ENCODE peak calls at places on chromosomes 2 and 18, in five cellular contexts. One of them, this sample, is unnamed.

GRCh38 chr2:26273501-26273900 is 28.8 kb downstream of the HADHB start:
- DNase-seq in aorta: no peak
- DNase-seq in mucosa of descending colon: no peak
- DNase-seq in right lobe of liver: no peak
- DNase-seq in effector memory CD4-positive, alpha-beta T cell: no peak
- DNase-seq in this sample: no peak

GRCh38 chr2:212548459-212548815 is 9.8 kb upstream of the ERBB4 start:
- DNase-seq in mucosa of descending colon: no peak
- DNase-seq in aorta: no peak
- DNase-seq in right lobe of liver: no peak
- DNase-seq in effector memory CD4-positive, alpha-beta T cell: no peak
- DNase-seq in this sample: no peak

GRCh38 chr2:168355779-168356178 is 100.3 kb upstream of the CERS6 start:
- DNase-seq in aorta: no peak
- DNase-seq in effector memory CD4-positive, alpha-beta T cell: no peak
- DNase-seq in right lobe of liver: no peak
- DNase-seq in mucosa of descending colon: no peak
- DNase-seq in this sample: no peak

GRCh38 chr2:84421197-84421596 is 37.9 kb downstream of the SUCLG1 start:
- DNase-seq in mucosa of descending colon: no peak
- DNase-seq in right lobe of liver: no peak
- DNase-seq in aorta: no peak
- DNase-seq in effector memory CD4-positive, alpha-beta T cell: no peak
- DNase-seq in this sample: no peak

GRCh38 chr2:79320871-79321270 is 161.3 kb upstream of the REG3A start:
- DNase-seq in right lobe of liver: no peak
- DNase-seq in aorta: no peak
- DNase-seq in effector memory CD4-positive, alpha-beta T cell: no peak
- DNase-seq in mucosa of descending colon: no peak
- DNase-seq in this sample: no peak

GRCh38 chr2:200297100-200297499 is 9.4 kb upstream of the SPATS2L start:
- DNase-seq in effector memory CD4-positive, alpha-beta T cell: no peak
- DNase-seq in right lobe of liver: no peak
- DNase-seq in aorta: no peak
- DNase-seq in mucosa of descending colon: no peak
- DNase-seq in this sample: no peak

GRCh38 chr18:77084757-77085035 is 47.9 kb downstream of the MBP start:
- DNase-seq in right lobe of liver: no peak
- DNase-seq in aorta: no peak
- DNase-seq in mucosa of descending colon: no peak
- DNase-seq in effector memory CD4-positive, alpha-beta T cell: no peak
- DNase-seq in this sample: no peak

GRCh38 chr2:133377021-133377481 is 191.2 kb downstream of the NCKAP5 start:
- DNase-seq in right lobe of liver: no peak
- DNase-seq in effector memory CD4-positive, alpha-beta T cell: no peak
- DNase-seq in aorta: no peak
- DNase-seq in mucosa of descending colon: no peak
- DNase-seq in this sample: no peak

GRCh38 chr2:137202310-137202709 is 437.0 kb downstream of the THSD7B start:
- DNase-seq in mucosa of descending colon: no peak
- DNase-seq in right lobe of liver: no peak
- DNase-seq in aorta: no peak
- DNase-seq in effector memory CD4-positive, alpha-beta T cell: no peak
- DNase-seq in this sample: no peak

GRCh38 chr2:217929757-217930707 is 72.8 kb downstream of the TNS1 start:
- DNase-seq in right lobe of liver: peak; percentile 94
- DNase-seq in aorta: no peak
- DNase-seq in mucosa of descending colon: no peak
- DNase-seq in effector memory CD4-positive, alpha-beta T cell: no peak
- DNase-seq in this sample: no peak

GRCh38 chr18:669077-669476 is 11.6 kb downstream of the TYMS start:
- DNase-seq in right lobe of liver: no peak
- DNase-seq in mucosa of descending colon: no peak
- DNase-seq in effector memory CD4-positive, alpha-beta T cell: no peak
- DNase-seq in aorta: no peak
- DNase-seq in this sample: no peak

GRCh38 chr2:188410504-188411235 is 119.0 kb downstream of the GULP1 start:
- DNase-seq in aorta: no peak
- DNase-seq in right lobe of liver: no peak
- DNase-seq in mucosa of descending colon: no peak
- DNase-seq in effector memory CD4-positive, alpha-beta T cell: no peak
- DNase-seq in this sample: no peak

GRCh38 chr2:27771202-27771547 is 344 bp upstream of the MRPL33 start:
- DNase-seq in effector memory CD4-positive, alpha-beta T cell: no peak
- DNase-seq in aorta: no peak
- DNase-seq in mucosa of descending colon: no peak
- DNase-seq in right lobe of liver: no peak
- DNase-seq in this sample: no peak

GRCh38 chr18:11323359-11323819 is 174.0 kb upstream of the PIEZO2 start:
- DNase-seq in aorta: no peak
- DNase-seq in mucosa of descending colon: no peak
- DNase-seq in right lobe of liver: no peak
- DNase-seq in effector memory CD4-positive, alpha-beta T cell: no peak
- DNase-seq in this sample: no peak

GRCh38 chr18:41326311-41326710 is 628.7 kb upstream of the PIK3C3 start:
- DNase-seq in aorta: no peak
- DNase-seq in mucosa of descending colon: no peak
- DNase-seq in effector memory CD4-positive, alpha-beta T cell: no peak
- DNase-seq in right lobe of liver: no peak
- DNase-seq in this sample: no peak

GRCh38 chr2:234355052-234355720 is 141.7 kb downstream of the ARL4C start:
- DNase-seq in effector memory CD4-positive, alpha-beta T cell: no peak
- DNase-seq in mucosa of descending colon: no peak
- DNase-seq in right lobe of liver: no peak
- DNase-seq in aorta: no peak
- DNase-seq in this sample: no peak

GRCh38 chr2:227308784-227309183 is 16.3 kb upstream of the MFF start:
- DNase-seq in aorta: no peak
- DNase-seq in right lobe of liver: no peak
- DNase-seq in effector memory CD4-positive, alpha-beta T cell: no peak
- DNase-seq in mucosa of descending colon: no peak
- DNase-seq in this sample: no peak

GRCh38 chr2:227310756-227311110 is 14.3 kb upstream of the MFF start:
- DNase-seq in effector memory CD4-positive, alpha-beta T cell: no peak
- DNase-seq in aorta: no peak
- DNase-seq in right lobe of liver: no peak
- DNase-seq in mucosa of descending colon: no peak
- DNase-seq in this sample: no peak

GRCh38 chr2:227312579-227312978 is 12.5 kb upstream of the MFF start:
- DNase-seq in effector memory CD4-positive, alpha-beta T cell: no peak
- DNase-seq in mucosa of descending colon: no peak
- DNase-seq in aorta: no peak
- DNase-seq in right lobe of liver: no peak
- DNase-seq in this sample: no peak

GRCh38 chr2:227313310-227313709 is 11.7 kb upstream of the MFF start:
- DNase-seq in effector memory CD4-positive, alpha-beta T cell: no peak
- DNase-seq in aorta: no peak
- DNase-seq in mucosa of descending colon: no peak
- DNase-seq in right lobe of liver: no peak
- DNase-seq in this sample: no peak

GRCh38 chr2:227311861-227312506 is 13.1 kb upstream of the MFF start:
- DNase-seq in aorta: no peak
- DNase-seq in effector memory CD4-positive, alpha-beta T cell: no peak
- DNase-seq in right lobe of liver: no peak
- DNase-seq in mucosa of descending colon: no peak
- DNase-seq in this sample: no peak
- H3K4me3 ChIP-seq in aorta: no peak overlapping the region
- H3K4me3 ChIP-seq in effector memory CD4-positive, alpha-beta T cell: no peak overlapping the region
- H3K4me3 ChIP-seq in right lobe of liver: no peak overlapping the region
- H3K4me3 ChIP-seq in mucosa of descending colon: no peak overlapping the region
- H3K4me3 ChIP-seq in this sample: no peak overlapping the region

DNA sequence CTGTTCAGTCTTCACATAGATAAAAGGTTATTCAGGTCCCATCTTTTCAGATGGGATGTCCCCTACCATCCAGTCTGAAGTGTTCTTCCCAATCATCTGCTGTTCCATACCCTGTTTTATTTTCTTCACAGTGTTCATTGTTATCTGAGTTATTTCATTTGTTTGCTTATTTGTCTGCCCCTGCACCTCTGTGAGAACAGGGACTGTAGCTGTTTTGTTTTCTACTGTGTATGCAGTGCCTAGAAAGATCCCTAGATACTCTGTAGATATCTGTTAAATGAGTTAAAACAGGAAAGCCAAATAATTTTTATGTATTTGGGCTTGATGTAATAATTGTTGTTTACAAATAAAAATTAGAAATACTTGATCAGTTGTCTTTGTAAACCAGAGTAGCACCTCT is 34.2 kb downstream of the SMAD4 start:
- DNase-seq in right lobe of liver: no peak
- DNase-seq in mucosa of descending colon: no peak
- DNase-seq in aorta: no peak
- DNase-seq in effector memory CD4-positive, alpha-beta T cell: no peak
- DNase-seq in this sample: no peak
- H3K36me3 ChIP-seq in right lobe of liver: peaks cover 62% of the 10 kb centered on the region
- H3K36me3 ChIP-seq in mucosa of descending colon: no peaks in the 10 kb centered on the region
- H3K36me3 ChIP-seq in aorta: peaks cover 2% of the 10 kb centered on the region
- H3K36me3 ChIP-seq in effector memory CD4-positive, alpha-beta T cell: peaks cover 38% of the 10 kb centered on the region
- H3K36me3 ChIP-seq in this sample: peaks cover 45% of the 10 kb centered on the region

GRCh38 chr2:240095556-240096523 is 40.3 kb downstream of the COPS9 start:
- DNase-seq in effector memory CD4-positive, alpha-beta T cell: no peak
- DNase-seq in aorta: no peak
- DNase-seq in mucosa of descending colon: no peak
- DNase-seq in right lobe of liver: no peak
- DNase-seq in this sample: no peak
- H3K4me3 ChIP-seq in effector memory CD4-positive, alpha-beta T cell: no peak overlapping the region
- H3K4me3 ChIP-seq in aorta: no peak overlapping the region
- H3K4me3 ChIP-seq in mucosa of descending colon: no peak overlapping the region
- H3K4me3 ChIP-seq in right lobe of liver: no peak overlapping the region
- H3K4me3 ChIP-seq in this sample: no peak overlapping the region

DNA sequence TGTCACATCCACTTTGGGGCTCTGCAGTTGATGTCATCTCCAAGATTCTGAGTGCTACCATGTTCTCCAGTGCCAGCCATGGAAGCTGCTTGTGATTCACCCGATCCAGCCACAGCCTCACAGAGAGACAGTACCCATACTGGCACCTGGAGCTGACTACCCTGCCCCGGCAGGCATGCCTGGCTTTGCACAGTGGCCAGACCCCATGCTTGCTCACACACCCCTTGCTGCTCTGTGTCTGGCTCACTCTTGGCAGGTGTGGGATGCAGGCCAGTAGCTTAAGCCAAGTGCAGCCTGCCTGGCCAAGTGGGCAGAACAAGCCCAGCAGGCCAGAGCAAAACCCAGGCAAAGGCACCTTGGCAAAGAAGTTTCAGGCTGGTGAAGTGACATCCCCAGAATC is 828.4 kb upstream of the VRK2 start:
- DNase-seq in mucosa of descending colon: no peak
- DNase-seq in right lobe of liver: no peak
- DNase-seq in effector memory CD4-positive, alpha-beta T cell: no peak
- DNase-seq in aorta: no peak
- DNase-seq in this sample: no peak
- H3K36me3 ChIP-seq in mucosa of descending colon: no peaks in the 10 kb centered on the region
- H3K36me3 ChIP-seq in right lobe of liver: no peaks in the 10 kb centered on the region
- H3K36me3 ChIP-seq in effector memory CD4-positive, alpha-beta T cell: no peaks in the 10 kb centered on the region
- H3K36me3 ChIP-seq in aorta: no peaks in the 10 kb centered on the region
- H3K36me3 ChIP-seq in this sample: no peaks in the 10 kb centered on the region

DNA sequence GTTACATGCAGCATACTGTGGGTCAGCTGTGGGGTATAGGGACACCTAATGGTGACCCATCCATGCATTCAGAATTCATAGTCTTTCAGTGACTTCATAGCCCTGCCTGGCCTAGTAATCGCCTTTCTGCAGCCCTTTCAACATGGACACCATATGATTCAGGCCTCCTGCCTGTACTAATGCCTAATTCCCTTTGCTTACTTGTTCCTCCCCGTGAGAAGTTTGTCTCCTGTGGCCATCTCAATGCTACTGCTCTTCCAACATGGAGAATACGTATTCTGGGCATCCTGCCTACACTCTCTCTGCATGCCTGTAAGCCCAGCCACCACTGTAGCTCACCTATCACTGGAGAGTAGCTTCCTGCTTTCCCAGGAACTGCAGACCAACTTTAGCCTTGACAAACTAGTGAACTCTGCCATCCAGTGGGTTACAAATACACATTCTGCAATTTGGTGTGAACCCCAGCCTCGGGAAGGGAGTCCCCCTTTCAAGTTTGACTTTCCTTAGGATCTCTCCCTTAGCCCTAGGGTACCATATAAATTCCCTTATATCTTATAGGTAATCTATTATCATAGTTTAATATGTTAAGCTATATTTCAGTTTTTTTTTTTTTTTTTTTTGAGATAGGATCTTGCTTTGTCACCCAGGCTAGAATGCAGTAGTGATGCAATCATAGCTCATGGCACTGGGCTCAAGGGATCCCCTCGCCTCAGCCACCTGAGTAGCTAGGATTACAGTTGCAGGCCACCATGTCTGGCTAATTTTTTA is 22.3 kb downstream of the M1AP start:
- DNase-seq in effector memory CD4-positive, alpha-beta T cell: no peak
- DNase-seq in mucosa of descending colon: no peak
- DNase-seq in aorta: no peak
- DNase-seq in right lobe of liver: no peak
- DNase-seq in this sample: no peak
- H3K4me3 ChIP-seq in effector memory CD4-positive, alpha-beta T cell: no peak overlapping the region
- H3K4me3 ChIP-seq in mucosa of descending colon: no peak overlapping the region
- H3K4me3 ChIP-seq in aorta: no peak overlapping the region
- H3K4me3 ChIP-seq in right lobe of liver: no peak overlapping the region
- H3K4me3 ChIP-seq in this sample: no peak overlapping the region

DNA sequence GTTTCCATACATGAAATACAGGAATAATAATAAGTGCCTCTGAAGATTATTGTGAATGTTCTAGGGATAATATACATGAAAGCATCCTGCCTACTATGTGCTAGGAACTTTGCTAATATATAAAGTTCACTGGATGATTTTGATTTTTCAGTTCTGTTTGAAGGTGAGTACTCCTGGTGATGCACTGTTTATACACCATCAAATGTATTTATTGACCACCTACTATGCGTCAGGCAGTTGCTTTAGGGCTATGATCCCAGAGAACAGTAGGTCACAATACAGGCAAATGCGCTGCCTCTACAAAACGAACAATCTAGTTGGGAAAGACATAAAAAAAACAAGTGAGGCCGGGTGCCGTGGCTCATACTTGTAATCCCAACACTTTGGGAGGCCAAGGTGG is 10.7 kb downstream of the TXNDC9 start:
- DNase-seq in effector memory CD4-positive, alpha-beta T cell: no peak
- DNase-seq in aorta: no peak
- DNase-seq in right lobe of liver: no peak
- DNase-seq in mucosa of descending colon: no peak
- DNase-seq in this sample: no peak
- H3K36me3 ChIP-seq in effector memory CD4-positive, alpha-beta T cell: peaks cover 69% of the 10 kb centered on the region
- H3K36me3 ChIP-seq in aorta: peaks cover 6% of the 10 kb centered on the region
- H3K36me3 ChIP-seq in right lobe of liver: peaks cover 83% of the 10 kb centered on the region
- H3K36me3 ChIP-seq in mucosa of descending colon: peaks cover 10% of the 10 kb centered on the region
- H3K36me3 ChIP-seq in this sample: peaks cover 30% of the 10 kb centered on the region

GRCh38 chr2:6052577-6052976 is 360.4 kb downstream of the SOX11 start:
- DNase-seq in effector memory CD4-positive, alpha-beta T cell: no peak
- DNase-seq in aorta: no peak
- DNase-seq in mucosa of descending colon: no peak
- DNase-seq in right lobe of liver: no peak
- DNase-seq in this sample: no peak

GRCh38 chr2:6053711-6054393 is 361.7 kb downstream of the SOX11 start:
- DNase-seq in aorta: no peak
- DNase-seq in right lobe of liver: no peak
- DNase-seq in effector memory CD4-positive, alpha-beta T cell: no peak
- DNase-seq in mucosa of descending colon: no peak
- DNase-seq in this sample: no peak

DNA sequence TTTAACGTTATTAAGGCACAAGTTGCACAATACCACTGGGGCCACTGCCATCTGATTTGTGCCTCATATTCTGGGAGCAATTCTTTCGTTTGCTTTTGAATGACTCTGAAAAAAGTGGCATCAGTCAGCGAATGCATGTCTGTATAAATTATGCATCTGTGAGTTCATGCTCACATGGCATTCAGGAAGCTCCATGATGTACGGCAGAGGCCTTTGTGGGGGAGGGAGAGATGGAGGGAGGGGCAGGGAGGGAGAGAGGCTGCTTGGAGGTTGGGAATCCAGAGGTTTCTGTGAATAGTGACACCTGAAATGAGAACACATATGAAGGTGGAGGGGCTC is 362.2 kb downstream of the SOX11 start:
- DNase-seq in aorta: no peak
- DNase-seq in mucosa of descending colon: no peak
- DNase-seq in effector memory CD4-positive, alpha-beta T cell: no peak
- DNase-seq in right lobe of liver: no peak
- DNase-seq in this sample: no peak
- H3K4me3 ChIP-seq in aorta: no peak overlapping the region
- H3K4me3 ChIP-seq in mucosa of descending colon: no peak overlapping the region
- H3K4me3 ChIP-seq in effector memory CD4-positive, alpha-beta T cell: no peak overlapping the region
- H3K4me3 ChIP-seq in right lobe of liver: no peak overlapping the region
- H3K4me3 ChIP-seq in this sample: no peak overlapping the region

This sample was measured in naive thymus-derived CD4-positive, alpha-beta T cell.